ENCODE peak calls at places on chromosome 9, in six cellular contexts. W is endothelial cell; L is GM13977; D is CD4-positive, alpha-beta T cell; M is fibroblast of pulmonary artery; X is heart right ventricle. T is an unnamed sample.

GRCh38 chr9:118459832-118460425 is 755.7 kb downstream of the TLR4 start:
- DNase-seq in D (no peak), L (no peak), X (no peak), W (no peak), M (no peak), T (no peak)

GRCh38 chr9:93255994-93256877 is 72.3 kb downstream of the WNK2 start:
- DNase-seq in W (no peak), X (no peak), L (no peak), M (no peak), D (no peak), T (no peak)

GRCh38 chr9:34047864-34048729 is 590 bp downstream of the UBAP2 start:
- DNase-seq in D (peak), W (peak), X (no peak), M (no peak), L (peak), T (peak)

GRCh38 chr9:21696411-21696865 is 106.0 kb upstream of the MTAP start:
- DNase-seq in L (no peak), D (no peak), W (no peak), M (no peak), X (no peak), T (no peak)

GRCh38 chr9:135584371-135584770 is 22.8 kb downstream of the PAEP start:
- DNase-seq in W (no peak), L (no peak), D (no peak), M (no peak), X (no peak), T (no peak)

GRCh38 chr9:88680505-88681160 is 145.7 kb downstream of the NXNL2 start:
- DNase-seq in W (no peak), L (no peak), M (peak), X (no peak), D (no peak), T (no peak)

GRCh38 chr9:108156270-108156998 is 666.9 kb upstream of the KLF4 start:
- DNase-seq in W (no peak), X (no peak), L (no peak), M (peak), D (no peak), T (peak)

GRCh38 chr9:19231126-19232035 is 888 bp downstream of the DENND4C start:
- DNase-seq in D (no peak), M (peak), X (no peak), W (no peak), L (peak), T (peak)

GRCh38 chr9:34651286-34651685 is 699 bp upstream of the IL11RA start:
- DNase-seq in D (no peak), M (peak), X (no peak), W (no peak), L (no peak), T (peak)

GRCh38 chr9:98678244-98678842 is 30.4 kb downstream of the GABBR2 start:
- DNase-seq in W (peak), M (peak), L (no peak), X (no peak), D (no peak), T (peak)

GRCh38 chr9:104412238-104412637 is 91.8 kb upstream of the OR13F1 start:
- DNase-seq in W (no peak), L (no peak), M (no peak), D (no peak), X (no peak), T (peak)

GRCh38 chr9:135526089-135526729 is 5.0 kb downstream of the LCN1 start:
- DNase-seq in L (peak), X (no peak), W (no peak), D (no peak), M (no peak), T (no peak)

GRCh38 chr9:129570450-129571297 is 50.2 kb downstream of the C9orf50 start:
- DNase-seq in D (no peak), L (no peak), M (peak), W (no peak), X (peak), T (peak)

GRCh38 chr9:129567842-129568559 is 52.9 kb downstream of the C9orf50 start:
- DNase-seq in D (no peak), M (peak), X (peak), W (no peak), L (no peak), T (peak)

GRCh38 chr9:129567329-129567728 is 53.6 kb downstream of the C9orf50 start:
- DNase-seq in X (no peak), M (no peak), L (no peak), D (no peak), W (no peak), T (no peak)

GRCh38 chr9:129569506-129570449 is 51.1 kb downstream of the C9orf50 start:
- DNase-seq in X (no peak), D (no peak), L (peak), W (no peak), M (peak), T (peak)

DNA sequence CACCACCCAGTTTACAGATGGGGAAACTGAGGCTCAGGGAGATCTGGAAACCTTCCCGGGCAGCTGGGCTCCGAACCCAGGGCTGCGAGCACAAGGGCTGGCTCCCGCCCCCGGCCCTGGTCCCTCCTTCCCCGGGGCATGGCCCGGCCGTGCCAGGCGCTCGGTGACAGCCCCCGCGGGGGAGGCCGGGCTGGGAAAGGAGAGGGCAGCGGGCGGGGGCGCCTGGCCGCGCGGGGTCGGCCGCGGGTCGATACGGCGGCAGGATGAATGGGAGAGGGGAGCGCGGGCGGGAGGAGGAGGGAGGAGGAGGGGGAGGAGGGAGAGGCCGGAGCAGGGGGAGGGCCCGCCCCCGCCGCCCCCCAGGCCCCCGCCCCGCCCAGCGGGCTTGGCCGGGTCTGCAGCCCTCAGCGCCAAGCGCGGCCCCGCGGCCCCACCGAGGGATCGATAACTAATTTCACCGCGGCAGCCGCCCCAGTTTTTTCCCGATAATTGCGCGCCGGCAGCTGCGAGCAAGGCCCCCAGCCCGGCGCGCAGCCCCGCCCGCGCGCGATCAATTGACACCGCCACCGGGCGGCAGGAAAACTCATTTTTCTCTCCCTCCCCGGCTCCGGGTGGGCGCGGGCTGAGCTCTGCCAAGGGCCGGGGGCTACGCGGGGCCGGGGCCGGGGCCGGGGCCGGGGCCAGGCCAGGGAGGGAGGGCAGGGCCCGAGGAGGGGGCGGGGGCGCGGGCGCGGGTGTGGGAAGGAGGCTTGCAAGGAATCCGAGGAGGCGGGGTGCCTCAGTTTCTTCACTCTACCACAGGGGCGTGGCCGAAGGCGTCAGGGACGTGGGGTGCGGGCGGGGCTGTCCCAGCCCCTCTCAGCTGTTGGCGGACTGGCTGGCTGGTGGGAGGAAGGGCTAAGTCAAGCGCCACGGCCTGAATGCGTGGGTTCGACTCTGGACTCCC is 52.1 kb downstream of the C9orf50 start:
- DNase-seq in W (peak), L (peak), D (no peak), X (peak), M (no peak), T (no peak)
- TF ChIP-seq CTCF in W (no peak), L (no peak), D (peak), X (peak), M (no peak), T (no peak)

GRCh38 chr9:137071282-137071681 is 925 bp upstream of the SAPCD2 start:
- DNase-seq in W (no peak), X (no peak), D (no peak), M (no peak), L (no peak), T (no peak)

GRCh38 chr9:137070201-137070905 is at the start of gene SAPCD2:
- DNase-seq in D (peak), X (peak), L (peak), M (peak), W (peak), T (peak)

GRCh38 chr9:137069508-137070071 is 767 bp downstream of the SAPCD2 start:
- DNase-seq in L (no peak), M (no peak), X (peak), W (peak), D (no peak), T (no peak)

GRCh38 chr9:137068539-137069507 is 1.5 kb downstream of the SAPCD2 start:
- DNase-seq in W (no peak), L (no peak), D (no peak), M (no peak), X (peak), T (no peak)

GRCh38 chr9:137070906-137071275 is 534 bp upstream of the SAPCD2 start:
- DNase-seq in M (no peak), L (peak), D (no peak), X (peak), W (no peak), T (no peak)
- TF ChIP-seq CTCF in M (no peak), L (no peak), D (no peak), X (peak), W (no peak), T (no peak)

GRCh38 chr9:122118343-122119165 is 25.4 kb upstream of the TTLL11 start:
- DNase-seq in X (no peak), M (peak), W (no peak), L (no peak), D (no peak), T (no peak)
- TF ChIP-seq CTCF in X (no peak), M (no peak), W (no peak), L (no peak), D (no peak), T (no peak)

DNA sequence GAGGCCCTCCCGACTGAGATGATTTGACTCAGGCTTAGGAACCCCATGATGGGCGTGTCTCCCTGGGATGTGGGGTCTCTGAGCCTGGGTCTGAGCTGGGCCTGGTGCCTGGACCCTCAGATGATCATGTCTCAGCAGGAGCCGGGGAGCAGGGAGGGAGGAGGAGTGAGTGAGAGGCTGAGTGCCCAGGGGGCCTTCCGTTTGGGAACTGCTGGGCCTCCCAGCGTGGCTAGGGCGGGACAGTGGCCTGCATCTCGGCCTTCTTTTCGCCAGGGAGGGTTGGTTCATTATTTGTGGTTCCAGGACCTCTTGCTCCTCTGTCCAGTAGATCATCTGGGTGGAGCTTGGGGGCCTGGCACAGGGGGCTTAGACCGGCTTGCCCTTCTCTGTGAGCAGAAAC is 5.6 kb downstream of the PRRX2 start:
- DNase-seq in D (no peak), M (no peak), L (no peak), X (no peak), W (no peak), T (no peak)
- TF ChIP-seq CTCF in D (no peak), M (no peak), L (no peak), X (no peak), W (no peak), T (no peak)

GRCh38 chr9:131094015-131094414 is 2.3 kb upstream of the AIF1L start:
- DNase-seq in L (no peak), X (no peak), W (no peak), M (no peak), D (no peak), T (no peak)

GRCh38 chr9:131094622-131095021 is 1.7 kb upstream of the AIF1L start:
- DNase-seq in M (peak), X (peak), D (no peak), L (no peak), W (no peak), T (peak)

GRCh38 chr9:131096490-131097258 is at the start of gene AIF1L:
- DNase-seq in M (no peak), D (peak), X (peak), L (peak), W (peak), T (peak)

GRCh38 chr9:131097259-131097947 is 1.1 kb downstream of the AIF1L start:
- DNase-seq in D (no peak), X (no peak), M (no peak), L (no peak), W (no peak), T (no peak)

GRCh38 chr9:131095666-131096489 is 453 bp upstream of the AIF1L start:
- DNase-seq in D (no peak), L (no peak), M (no peak), X (peak), W (peak), T (peak)
- TF ChIP-seq CTCF in D (no peak), L (no peak), M (no peak), X (peak), W (no peak), T (no peak)

GRCh38 chr9:107154291-107154690 is 128.8 kb upstream of the RAD23B start:
- DNase-seq in X (no peak), W (no peak), L (no peak), M (no peak), D (no peak), T (no peak)

GRCh38 chr9:107153336-107153735 is 129.7 kb upstream of the RAD23B start:
- DNase-seq in D (no peak), M (no peak), L (no peak), W (no peak), X (no peak), T (peak)

GRCh38 chr9:107154766-107155165 is 128.3 kb upstream of the RAD23B start:
- DNase-seq in D (no peak), M (no peak), L (no peak), W (no peak), X (no peak), T (no peak)

GRCh38 chr9:107158321-107158720 is 124.8 kb upstream of the RAD23B start:
- DNase-seq in L (peak), W (peak), D (no peak), X (no peak), M (peak), T (peak)

DNA sequence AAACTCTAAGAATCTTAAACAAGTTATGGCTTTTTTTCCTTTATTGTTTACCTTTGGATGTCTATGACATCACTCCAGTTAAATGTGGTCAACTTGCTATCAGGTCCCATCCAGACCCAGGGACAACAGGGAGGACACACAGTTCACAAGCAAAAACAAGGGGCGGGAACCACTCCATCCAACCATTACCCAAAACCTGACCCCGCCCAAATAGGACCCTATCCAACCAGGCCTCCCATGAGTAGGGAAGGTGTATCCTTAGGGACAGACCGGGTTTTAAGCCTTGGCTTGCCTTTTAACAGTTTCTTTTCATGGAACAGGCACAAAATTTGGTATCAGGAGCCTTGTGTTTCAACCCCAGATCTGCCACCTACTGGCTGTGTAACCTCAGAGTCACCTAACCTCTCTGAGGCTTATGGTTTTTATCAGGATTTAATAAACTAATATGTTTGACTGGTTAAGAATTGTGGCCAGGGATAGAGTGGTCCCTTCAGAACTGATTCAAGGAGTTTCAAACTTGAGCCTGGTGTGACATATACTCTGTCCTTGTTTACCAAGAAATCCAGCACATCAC is 127.7 kb upstream of the RAD23B start:
- DNase-seq in D (no peak), M (no peak), X (no peak), W (no peak), L (no peak), T (no peak)
- TF ChIP-seq CTCF in D (no peak), M (peak), X (no peak), W (no peak), L (no peak), T (no peak)

GRCh38 chr9:121609845-121610637 is 41.4 kb upstream of the DAB2IP start:
- DNase-seq in M (peak), W (no peak), D (no peak), L (no peak), X (peak), T (peak)
- TF ChIP-seq CTCF in M (peak), W (no peak), D (no peak), L (no peak), X (peak), T (no peak)

GRCh38 chr9:6552033-6552737 is 93.3 kb downstream of the GLDC start:
- DNase-seq in D (no peak), L (no peak), W (no peak), M (peak), X (no peak), T (peak)
- TF ChIP-seq CTCF in D (no peak), L (no peak), W (no peak), M (peak), X (no peak), T (no peak)

GRCh38 chr9:89996717-89997116 is 391.9 kb downstream of the GADD45G start:
- DNase-seq in W (peak), X (no peak), L (no peak), D (no peak), M (no peak), T (peak)
- TF ChIP-seq CTCF in W (no peak), X (no peak), L (peak), D (no peak), M (no peak), T (peak)

T was measured in MCF 10A.